ENCODE peak calls at places on chromosomes 5 and 9, in seven cellular contexts. H is hepatocyte, C is neural progenitor cell, F is GM23248, N is PC-3, K is SK-N-SH, Y is MM.1S. L is an unnamed sample.

GRCh38 chr9:134760750-134761420 is 119.3 kb downstream of the COL5A1 start:
- DNase-seq in K (no peak), Y (no peak), N (no peak), C (no peak), H (no peak), F (no peak), L (no peak)

GRCh38 chr9:90905822-90906221 is 104.2 kb downstream of the SYK start:
- DNase-seq in C (no peak), H (no peak), K (no peak), Y (no peak), F (no peak), N (no peak), L (no peak)

GRCh38 chr9:33106827-33107621 is 30.6 kb upstream of the SMU1 start:
- DNase-seq in C (no peak), N (peak; percentile 53), H (peak; percentile 22), F (peak; percentile 86), K (no peak), Y (no peak), L (no peak)

GRCh38 chr5:143180751-143181150 is 222.7 kb downstream of the NR3C1 start:
- DNase-seq in F (no peak), Y (no peak), K (no peak), H (no peak), C (no peak), N (no peak), L (no peak)

GRCh38 chr5:152329896-152330295 is 75.2 kb downstream of the NMUR2 start:
- DNase-seq in Y (no peak), C (no peak), N (no peak), H (no peak), K (no peak), F (no peak), L (no peak)

GRCh38 chr9:132078369-132079356 is 1.0 kb downstream of the MED27 start:
- DNase-seq in N (peak; percentile 39), K (peak; percentile 62), H (peak; percentile 19), C (no peak), F (peak; percentile 81), Y (no peak), L (peak; percentile 36)

GRCh38 chr9:127945942-127946341 is 8.3 kb upstream of the DPM2 start:
- DNase-seq in Y (no peak), F (no peak), H (no peak), C (no peak), N (no peak), K (no peak), L (no peak)

GRCh38 chr5:160071521-160072299 is 47.5 kb downstream of the PWWP2A start:
- DNase-seq in C (no peak), F (no peak), N (no peak), H (peak; percentile 34), K (peak; percentile 12), Y (no peak), L (peak; percentile 4)

GRCh38 chr9:94159069-94159915 is 75.0 kb downstream of the PTPDC1 start:
- DNase-seq in N (no peak), C (no peak), H (no peak), K (peak; percentile 48), F (peak; percentile 30), Y (no peak), L (no peak)

GRCh38 chr5:36561596-36561995 is 44.8 kb upstream of the SLC1A3 start:
- DNase-seq in K (no peak), C (no peak), N (no peak), Y (no peak), H (no peak), F (no peak), L (no peak)
- TF ChIP-seq EZH2phosphoT487 in K (no peak), C (no peak), N (no peak), Y (no peak), H (no peak), F (no peak), L (no peak)

GRCh38 chr5:178711572-178711971 is 18.9 kb downstream of the ZNF354A start:
- DNase-seq in N (no peak), K (no peak), H (no peak), F (no peak), C (no peak), Y (no peak), L (no peak)
- H3K9me3 ChIP-seq in N (peaks cover 72% of the 10 kb centered on the region), K (peaks cover 27% of the 10 kb centered on the region), H (peaks cover 54% of the 10 kb centered on the region), F (peaks cover 16% of the 10 kb centered on the region), C (peaks cover 53% of the 10 kb centered on the region), Y (no peaks in the 10 kb centered on the region), L (peaks cover 50% of the 10 kb centered on the region)

GRCh38 chr9:19185191-19185590 is 45.3 kb upstream of the DENND4C start:
- DNase-seq in K (no peak), N (no peak), Y (no peak), H (no peak), C (no peak), F (no peak), L (no peak)

GRCh38 chr9:19184144-19184917 is 46.2 kb upstream of the DENND4C start:
- DNase-seq in K (peak; percentile 36), Y (no peak), H (peak; percentile 83), C (no peak), N (peak; percentile 64), F (peak; percentile 95), L (peak; percentile 43)

GRCh38 chr9:19181556-19181955 is 48.9 kb upstream of the DENND4C start:
- DNase-seq in K (no peak), Y (no peak), F (no peak), C (no peak), H (no peak), N (no peak), L (no peak)

GRCh38 chr9:19186240-19186639 is 44.3 kb upstream of the DENND4C start:
- DNase-seq in F (peak; percentile 65), H (no peak), K (no peak), N (no peak), Y (no peak), C (no peak), L (no peak)

DNA sequence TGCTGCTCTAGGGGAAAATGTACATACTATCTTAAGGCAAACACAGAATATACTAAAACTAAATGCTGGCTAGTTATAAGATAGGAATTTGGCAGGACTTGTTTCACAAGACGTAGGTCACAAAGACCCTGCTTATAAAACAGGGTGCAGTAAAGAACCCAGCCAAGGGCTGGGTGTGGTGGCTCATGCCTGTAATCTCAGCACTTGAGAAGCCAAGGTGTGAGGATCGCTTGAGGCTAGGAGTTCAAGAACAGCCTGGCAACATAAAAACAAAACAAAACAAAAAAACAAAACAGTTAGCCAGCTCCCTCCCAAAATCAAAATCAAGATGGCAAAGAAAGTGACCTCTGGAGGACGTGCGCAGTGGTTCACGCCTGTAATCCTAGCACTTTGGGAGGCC is 49.5 kb upstream of the DENND4C start:
- DNase-seq in H (no peak), K (no peak), F (no peak), Y (no peak), C (no peak), N (no peak), L (no peak)
- H3K4me2 ChIP-seq in H (no peak overlapping the region), K (no peak overlapping the region), F (no peak overlapping the region), Y (no peak overlapping the region), C (no peak overlapping the region), N (no peak overlapping the region), L (no peak overlapping the region)

GRCh38 chr5:14591548-14591947 is 10.0 kb downstream of the OTULINL start:
- DNase-seq in F (no peak), N (peak; percentile 41), C (no peak), Y (no peak), K (no peak), H (peak; percentile 33), L (no peak)
- TF ChIP-seq EZH2phosphoT487 in F (no peak), N (no peak), C (no peak), Y (no peak), K (no peak), H (no peak), L (no peak)